ENCODE peak calls at places on chromosomes 16 and 17, in seven cellular contexts. V, Q, M, K, Z, L and N are unnamed samples. For H3K4me1, the result is how much of the 10 kb centered on the place peaks cover.

GRCh38 chr17:14950216-14950615 is 314.9 kb downstream of the PMP22 start:
- DNase-seq in V (no peak), Q (no peak), M (no peak), K (no peak), Z (peak), L (no peak), N (no peak)

GRCh38 chr16:57517397-57518367 is 18.7 kb downstream of the CCDC102A start:
- DNase-seq in V (no peak), Q (no peak), M (no peak), K (no peak), Z (no peak), L (no peak), N (no peak)

GRCh38 chr17:6443692-6444572 is at the start of gene PIMREG:
- DNase-seq in V (peak), Q (peak), M (peak), K (peak), Z (peak), L (peak), N (peak)

GRCh38 chr17:13114601-13115024 is 96.8 kb upstream of the ELAC2 start:
- DNase-seq in V (peak), Q (peak), M (peak), K (peak), Z (peak), L (peak), N (no peak)

GRCh38 chr16:7321661-7322060 is 11.0 kb upstream of the RBFOX1 start:
- DNase-seq in V (no peak), Q (no peak), M (no peak), K (peak), Z (no peak), L (peak), N (no peak)

GRCh38 chr17:73109603-73110002 is 17.1 kb upstream of the SLC39A11 start:
- DNase-seq in V (no peak), Q (no peak), M (no peak), K (no peak), Z (peak), L (no peak), N (no peak)

GRCh38 chr16:56777533-56777932 is 47.6 kb downstream of the NUP93 start:
- DNase-seq in V (no peak), Q (no peak), M (no peak), K (no peak), Z (peak), L (no peak), N (no peak)

GRCh38 chr16:2785101-2785991 is 2.0 kb downstream of the PRSS33 start:
- DNase-seq in V (no peak), Q (no peak), M (peak), K (peak), Z (no peak), L (no peak), N (no peak)

GRCh38 chr16:4882633-4883285 is 35.5 kb downstream of the UBN1 start:
- DNase-seq in V (peak), Q (no peak), M (no peak), K (no peak), Z (peak), L (no peak), N (peak)

GRCh38 chr16:87085441-87085840 is 231.8 kb downstream of the C16orf95 start:
- DNase-seq in V (no peak), Q (no peak), M (no peak), K (no peak), Z (no peak), L (no peak), N (no peak)

GRCh38 chr17:15171433-15172047 is 93.6 kb downstream of the PMP22 start:
- DNase-seq in V (peak), Q (peak), M (peak), K (peak), Z (peak), L (peak), N (peak)

GRCh38 chr16:46853713-46854443 is 22.9 kb upstream of the C16orf87 start:
- DNase-seq in V (peak), Q (peak), M (peak), K (peak), Z (peak), L (peak), N (peak)

GRCh38 chr17:15963670-15964110 is 18.8 kb downstream of the ADORA2B start:
- DNase-seq in V (no peak), Q (no peak), M (no peak), K (no peak), Z (peak), L (peak), N (no peak)

GRCh38 chr16:75074920-75075687 is 41.5 kb downstream of the LDHD start:
- DNase-seq in V (peak), Q (no peak), M (peak), K (no peak), Z (no peak), L (no peak), N (no peak)

GRCh38 chr16:82633964-82634600 is 7.3 kb downstream of the CDH13 start:
- DNase-seq in V (no peak), Q (no peak), M (no peak), K (no peak), Z (peak), L (peak), N (peak)

GRCh38 chr17:39772415-39772814 is 34.7 kb downstream of the GRB7 start:
- DNase-seq in V (no peak), Q (no peak), M (no peak), K (no peak), Z (no peak), L (no peak), N (no peak)

GRCh38 chr17:74760404-74761105 is 12.1 kb downstream of the NHERF1 start:
- DNase-seq in V (no peak), Q (no peak), M (no peak), K (no peak), Z (no peak), L (no peak), N (no peak)

GRCh38 chr16:77207029-77207428 is 7.8 kb downstream of the SYCE1L start:
- DNase-seq in V (no peak), Q (no peak), M (no peak), K (no peak), Z (no peak), L (no peak), N (no peak)

GRCh38 chr16:27241658-27242057 is 26.9 kb downstream of the NSMCE1 start:
- DNase-seq in V (peak), Q (no peak), M (no peak), K (peak), Z (no peak), L (no peak), N (no peak)

GRCh38 chr16:79134300-79134699 is 466.2 kb downstream of the MAF start:
- DNase-seq in V (no peak), Q (no peak), M (no peak), K (no peak), Z (no peak), L (no peak), N (no peak)

GRCh38 chr17:70365098-70365583 is 195.8 kb downstream of the KCNJ2 start:
- DNase-seq in V (no peak), Q (no peak), M (no peak), K (no peak), Z (peak), L (no peak), N (no peak)

GRCh38 chr17:65018612-65019290 is 37.8 kb downstream of the GNA13 start:
- DNase-seq in V (no peak), Q (no peak), M (no peak), K (no peak), Z (peak), L (no peak), N (no peak)

GRCh38 chr16:71894229-71894920 is 956 bp upstream of the IST1 start:
- DNase-seq in V (peak), Q (peak), M (peak), K (peak), Z (peak), L (peak), N (no peak)

GRCh38 chr17:1000597-1001490 is 3.9 kb downstream of the TIMM22 start:
- DNase-seq in V (peak), Q (no peak), M (no peak), K (no peak), Z (peak), L (peak), N (peak)
- H3K4me1 ChIP-seq in V (half or more), Q (under half), M (under half), K (under half), Z (under half), L (under half), N (half or more)

GRCh38 chr16:85385463-85386331 is 227.4 kb upstream of the GSE1 start:
- DNase-seq in V (no peak), Q (no peak), M (no peak), K (no peak), Z (no peak), L (no peak), N (peak)
- H3K4me1 ChIP-seq in V (under half), Q (half or more), M (under half), K (under half), Z (under half), L (under half), N (under half)

GRCh38 chr16:28574925-28575324 is 21.2 kb downstream of the SGF29 start:
- DNase-seq in V (no peak), Q (no peak), M (no peak), K (no peak), Z (no peak), L (no peak), N (no peak)
- H3K4me1 ChIP-seq in V (under half), Q (under half), M (under half), K (under half), Z (under half), L (under half), N (under half)

DNA sequence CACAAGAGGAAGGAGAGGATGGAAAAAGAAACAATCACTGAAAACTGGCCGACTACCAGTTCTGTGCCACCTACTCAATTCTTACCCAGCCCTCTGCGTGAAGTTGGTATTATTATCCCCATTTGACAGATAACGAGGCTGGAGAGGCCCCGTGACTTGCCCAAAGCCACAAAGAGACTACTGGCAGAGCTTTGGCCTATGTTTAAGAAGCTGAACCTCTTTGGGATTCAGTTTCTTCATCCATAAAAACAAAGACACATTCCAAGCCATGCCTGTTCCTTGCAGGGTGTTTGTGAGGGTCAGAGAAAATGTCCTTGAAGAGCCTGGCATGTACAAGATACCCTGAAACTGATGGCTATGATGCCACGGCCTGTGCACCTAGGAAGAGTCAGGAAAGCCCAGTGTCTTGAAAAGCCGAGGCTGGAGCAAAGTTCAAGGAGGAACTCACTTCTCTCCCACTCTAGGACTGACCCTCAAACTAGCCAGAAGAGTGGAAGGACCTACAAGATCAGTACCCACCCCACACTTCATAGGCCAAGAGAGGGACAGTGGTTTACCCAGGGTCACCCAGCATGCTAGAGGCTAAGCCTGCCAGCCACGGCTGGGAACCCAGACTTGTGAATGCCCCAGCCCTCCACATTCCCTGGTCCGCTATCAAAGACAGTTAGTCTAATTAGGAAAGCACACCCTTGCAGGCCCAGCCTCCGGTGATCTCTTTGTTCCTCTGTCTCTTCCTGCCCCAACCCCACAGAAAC is 1.6 kb upstream of the ACSF2 start:
- DNase-seq in V (no peak), Q (no peak), M (no peak), K (no peak), Z (no peak), L (no peak), N (no peak)
- H3K4me1 ChIP-seq in V (half or more), Q (under half), M (under half), K (under half), Z (under half), L (under half), N (under half)

DNA sequence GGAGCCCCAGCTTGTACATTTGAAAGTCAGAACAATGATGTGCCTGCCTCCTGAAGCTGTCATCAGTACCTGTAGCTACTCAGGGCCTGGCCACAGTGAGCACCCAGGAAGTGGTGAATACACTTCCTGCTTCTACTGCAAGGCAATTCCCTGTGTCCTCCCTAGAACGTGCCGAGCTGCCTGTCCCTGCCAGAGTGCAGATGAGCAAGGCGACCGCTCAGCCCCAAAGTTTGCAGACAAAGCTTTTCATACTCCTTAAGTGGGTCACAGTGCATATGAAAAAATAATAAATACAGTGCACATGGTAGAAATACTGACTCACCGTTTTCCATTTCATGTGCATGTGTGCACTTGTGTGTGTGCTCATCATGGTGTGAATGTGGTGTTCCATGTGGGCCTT is 77.3 kb downstream of the MPRIP start:
- DNase-seq in V (peak), Q (no peak), M (peak), K (no peak), Z (peak), L (no peak), N (no peak)
- H3K4me1 ChIP-seq in V (half or more), Q (under half), M (under half), K (under half), Z (under half), L (under half), N (half or more)

GRCh38 chr17:83080641-83081560 is 1.5 kb downstream of the METRNL start:
- DNase-seq in V (peak), Q (no peak), M (no peak), K (no peak), Z (peak), L (no peak), N (peak)

GRCh38 chr17:83077411-83077810 is 2.0 kb upstream of the METRNL start:
- DNase-seq in V (peak), Q (no peak), M (no peak), K (no peak), Z (no peak), L (no peak), N (no peak)

GRCh38 chr17:83078378-83079339 is 750 bp upstream of the METRNL start:
- DNase-seq in V (no peak), Q (peak), M (no peak), K (no peak), Z (peak), L (no peak), N (no peak)

GRCh38 chr17:83079766-83080616 is 582 bp downstream of the METRNL start:
- DNase-seq in V (no peak), Q (no peak), M (no peak), K (no peak), Z (peak), L (no peak), N (no peak)

GRCh38 chr17:83079340-83079747 is at the start of gene METRNL:
- DNase-seq in V (peak), Q (peak), M (peak), K (peak), Z (peak), L (peak), N (peak)
- H3K4me1 ChIP-seq in V (half or more), Q (under half), M (under half), K (under half), Z (under half), L (under half), N (under half)

DNA sequence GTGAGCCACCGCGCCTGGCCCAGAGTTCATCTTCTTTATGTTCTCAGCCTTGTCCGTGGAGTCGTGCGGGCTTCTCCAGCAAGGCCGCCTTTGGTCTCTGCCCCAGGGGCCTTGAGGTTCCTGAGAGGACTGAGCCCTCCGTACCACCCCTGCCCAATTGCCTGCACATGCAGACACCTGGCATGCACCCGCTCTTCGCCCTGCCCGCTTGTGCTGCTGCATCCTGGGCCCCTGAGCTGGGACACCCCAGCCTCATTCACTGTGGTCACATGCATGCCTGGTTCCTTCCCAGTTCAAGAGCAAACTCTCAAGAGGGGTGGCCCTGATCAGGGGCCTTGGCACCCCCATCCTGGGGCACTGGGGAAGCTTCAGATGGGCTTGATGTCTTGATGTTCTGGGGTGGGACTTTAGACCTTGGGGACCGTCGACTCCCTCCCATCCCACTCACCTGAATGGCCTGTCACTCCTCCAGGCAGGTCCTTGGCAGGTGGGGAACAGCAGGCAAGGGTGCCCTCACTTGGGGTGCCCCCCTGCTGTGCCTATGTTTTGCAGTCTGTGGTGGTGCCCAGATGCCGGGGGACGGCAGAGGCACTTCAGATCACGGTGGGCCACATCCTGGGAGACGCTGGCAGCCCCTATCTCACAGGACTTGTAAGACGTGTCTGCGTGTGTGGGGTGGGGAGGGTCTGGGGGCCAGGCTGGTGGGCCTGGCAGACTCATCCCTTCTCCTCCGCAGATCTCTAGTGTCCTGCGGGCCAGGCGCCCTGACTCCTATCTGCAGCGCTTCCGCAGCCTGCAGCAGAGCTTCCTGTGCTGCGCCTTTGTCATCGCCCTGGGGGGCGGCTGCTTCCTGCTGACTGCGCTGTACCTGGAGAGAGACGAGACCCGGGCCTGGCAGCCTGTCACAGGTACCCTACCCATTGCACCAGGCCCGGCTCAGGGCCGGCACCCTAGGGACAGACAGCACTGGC is 12.7 kb upstream of the SPNS2 start:
- DNase-seq in V (no peak), Q (no peak), M (no peak), K (no peak), Z (no peak), L (no peak), N (no peak)
- H3K4me1 ChIP-seq in V (under half), Q (under half), M (under half), K (under half), Z (under half), L (under half), N (under half)

DNA sequence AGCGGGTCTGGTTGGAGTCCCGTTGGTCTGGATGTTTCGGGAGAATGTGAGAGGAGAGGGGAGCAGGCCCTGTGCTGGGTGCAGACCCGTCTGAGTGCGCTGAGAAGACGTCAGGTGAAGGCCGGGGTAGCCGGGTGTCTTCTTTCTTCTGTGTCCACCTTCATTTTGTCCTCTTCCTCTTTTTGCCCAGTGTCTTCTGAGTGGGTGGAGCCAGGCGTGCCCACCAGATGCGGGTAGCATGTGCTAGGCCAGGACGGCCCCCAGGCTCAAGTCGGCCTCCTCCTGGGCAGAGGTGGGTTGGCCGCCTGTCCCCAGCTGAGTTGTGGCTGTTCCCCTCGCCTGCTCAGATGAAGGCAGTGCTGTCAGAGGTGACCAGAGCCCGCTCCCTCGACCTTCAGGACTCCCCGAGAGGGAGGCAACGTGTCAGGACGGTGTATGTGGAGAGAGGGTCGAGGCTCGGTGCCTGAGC is 3.5 kb downstream of the METRNL start:
- DNase-seq in V (no peak), Q (no peak), M (no peak), K (no peak), Z (no peak), L (no peak), N (no peak)
- H3K4me1 ChIP-seq in V (half or more), Q (under half), M (under half), K (under half), Z (half or more), L (half or more), N (under half)

GRCh38 chr17:17050346-17051345 is 8.4 kb downstream of the MPRIP start:
- DNase-seq in V (peak), Q (no peak), M (peak), K (peak), Z (no peak), L (no peak), N (no peak)

GRCh38 chr17:17053446-17054379 is 11.5 kb downstream of the MPRIP start:
- DNase-seq in V (peak), Q (no peak), M (no peak), K (peak), Z (no peak), L (no peak), N (no peak)

GRCh38 chr17:17051791-17052461 is 9.7 kb downstream of the MPRIP start:
- DNase-seq in V (peak), Q (no peak), M (peak), K (peak), Z (peak), L (no peak), N (peak)

GRCh38 chr17:17052462-17053221 is 10.4 kb downstream of the MPRIP start:
- DNase-seq in V (peak), Q (no peak), M (peak), K (peak), Z (no peak), L (no peak), N (no peak)

GRCh38 chr17:17051380-17051779 is 9.1 kb downstream of the MPRIP start:
- DNase-seq in V (peak), Q (no peak), M (no peak), K (no peak), Z (no peak), L (no peak), N (no peak)
- H3K4me1 ChIP-seq in V (half or more), Q (under half), M (under half), K (under half), Z (half or more), L (under half), N (half or more)

DNA sequence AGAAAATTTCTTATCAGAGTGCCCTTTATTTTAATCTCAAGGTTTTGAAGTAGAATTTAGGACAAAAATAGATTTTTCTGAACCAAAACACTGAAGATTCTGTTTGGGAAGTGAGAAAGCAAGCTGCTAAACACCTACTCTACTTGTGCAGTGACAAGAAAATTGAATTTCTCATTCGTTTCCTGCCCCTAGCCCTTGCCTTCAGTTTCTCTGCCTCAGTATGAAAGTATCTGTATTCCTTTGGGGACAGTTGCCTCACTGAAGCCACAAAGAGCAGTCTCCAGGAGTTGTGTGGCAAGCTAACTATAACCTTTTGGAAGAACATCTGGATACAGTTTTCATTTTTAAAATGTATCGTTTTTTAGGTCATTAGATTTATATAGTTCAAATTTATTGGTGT is 19.7 kb downstream of the MOSMO start:
- DNase-seq in V (no peak), Q (no peak), M (no peak), K (no peak), Z (peak), L (no peak), N (no peak)
- H3K4me1 ChIP-seq in V (half or more), Q (under half), M (under half), K (under half), Z (under half), L (under half), N (under half)